ENCODE peak calls at places on chromosomes 1 and 21, in six cellular contexts. M, B, Y, X, N and W are unnamed samples.

GRCh38 chr1:65059930-65060538 is 88.0 kb upstream of the AK4 start:
- DNase-seq in B (no peak), Y (no peak), N (no peak), M (peak; percentile 31), X (no peak), W (no peak)

GRCh38 chr1:92446546-92446945 is 40.2 kb downstream of the GFI1 start:
- DNase-seq in Y (no peak), M (no peak), X (no peak), B (no peak), N (no peak), W (no peak)

GRCh38 chr1:9549955-9550546 is 10.8 kb downstream of the SLC25A33 start:
- DNase-seq in Y (no peak), M (no peak), X (no peak), N (no peak), B (no peak), W (no peak)

GRCh38 chr21:29896884-29897283 is 42.9 kb downstream of the GRIK1 start:
- DNase-seq in N (no peak), B (no peak), X (no peak), Y (no peak), M (no peak), W (no peak)

GRCh38 chr1:83822206-83822605 is 176.7 kb downstream of the TTLL7 start:
- DNase-seq in N (no peak), X (no peak), Y (no peak), M (no peak), B (no peak), W (no peak)

GRCh38 chr1:242870944-242871343 is 346.4 kb upstream of the PLD5 start:
- DNase-seq in X (no peak), Y (no peak), N (no peak), B (no peak), M (no peak), W (no peak)

GRCh38 chr1:10152709-10153284 is 57.6 kb upstream of the KIF1B start:
- DNase-seq in X (peak; percentile 66), B (no peak), Y (peak; percentile 54), M (peak; percentile 16), N (peak; percentile 23), W (peak; percentile 39)

GRCh38 chr1:194629011-194629410 is 1442.6 kb upstream of the B3GALT2 start:
- DNase-seq in B (no peak), Y (no peak), N (no peak), X (no peak), M (no peak), W (no peak)

GRCh38 chr21:38712076-38712475 is 93.7 kb upstream of the ETS2 start:
- DNase-seq in M (peak; percentile 31), N (peak; percentile 19), X (peak; percentile 56), Y (no peak), B (no peak), W (no peak)

GRCh38 chr1:39729030-39729429 is 9.7 kb upstream of the PPIE start:
- DNase-seq in Y (no peak), X (no peak), N (no peak), M (no peak), B (no peak), W (no peak)

GRCh38 chr1:118960567-118961136 is 27.5 kb downstream of the TBX15 start:
- DNase-seq in Y (peak; percentile 82), M (peak; percentile 7), B (no peak), N (no peak), X (peak; percentile 62), W (peak; percentile 98)

GRCh38 chr1:238960071-238960470 is 426.3 kb upstream of the CHRM3 start:
- DNase-seq in Y (no peak), B (no peak), X (no peak), M (no peak), N (no peak), W (no peak)

GRCh38 chr1:20530901-20531300 is 21.5 kb upstream of the FAM43B start:
- DNase-seq in N (no peak), M (no peak), B (no peak), Y (no peak), X (no peak), W (no peak)

GRCh38 chr1:41672173-41672572 is 187.7 kb upstream of the EDN2 start:
- DNase-seq in Y (no peak), X (no peak), B (no peak), N (no peak), M (peak; percentile 52), W (no peak)
- H3K4me1 ChIP-seq in Y (peaks cover 22% of the 10 kb centered on the region), X (no peaks in the 10 kb centered on the region), B (peaks cover 23% of the 10 kb centered on the region), N (peaks cover 18% of the 10 kb centered on the region), M (peaks cover 52% of the 10 kb centered on the region), W (peaks cover 9% of the 10 kb centered on the region)

DNA sequence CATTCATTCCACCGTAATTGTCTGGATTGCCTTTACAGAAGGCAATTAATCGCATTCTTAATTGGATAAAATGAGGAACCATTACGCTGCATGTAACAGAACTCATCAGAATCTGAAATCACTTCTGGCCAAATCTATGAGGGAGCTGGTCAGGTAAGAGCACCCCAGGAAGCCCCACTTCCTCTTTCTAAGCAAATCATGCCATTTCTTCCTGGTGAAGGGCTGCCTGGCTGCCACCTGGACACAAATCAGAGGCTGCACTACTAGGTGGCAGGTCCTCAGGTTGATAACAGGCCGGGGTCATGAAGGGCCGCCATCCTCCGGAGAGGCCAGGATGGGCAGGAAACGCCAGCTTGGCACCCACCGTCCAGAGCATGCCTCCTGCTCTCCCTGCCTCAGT is 73.7 kb downstream of the CAPZB start:
- DNase-seq in N (no peak), X (no peak), M (no peak), B (no peak), Y (no peak), W (no peak)
- H3K4me1 ChIP-seq in N (peaks cover 69% of the 10 kb centered on the region), X (no peaks in the 10 kb centered on the region), M (no peaks in the 10 kb centered on the region), B (peaks cover 81% of the 10 kb centered on the region), Y (peaks cover 43% of the 10 kb centered on the region), W (peaks cover 49% of the 10 kb centered on the region)

DNA sequence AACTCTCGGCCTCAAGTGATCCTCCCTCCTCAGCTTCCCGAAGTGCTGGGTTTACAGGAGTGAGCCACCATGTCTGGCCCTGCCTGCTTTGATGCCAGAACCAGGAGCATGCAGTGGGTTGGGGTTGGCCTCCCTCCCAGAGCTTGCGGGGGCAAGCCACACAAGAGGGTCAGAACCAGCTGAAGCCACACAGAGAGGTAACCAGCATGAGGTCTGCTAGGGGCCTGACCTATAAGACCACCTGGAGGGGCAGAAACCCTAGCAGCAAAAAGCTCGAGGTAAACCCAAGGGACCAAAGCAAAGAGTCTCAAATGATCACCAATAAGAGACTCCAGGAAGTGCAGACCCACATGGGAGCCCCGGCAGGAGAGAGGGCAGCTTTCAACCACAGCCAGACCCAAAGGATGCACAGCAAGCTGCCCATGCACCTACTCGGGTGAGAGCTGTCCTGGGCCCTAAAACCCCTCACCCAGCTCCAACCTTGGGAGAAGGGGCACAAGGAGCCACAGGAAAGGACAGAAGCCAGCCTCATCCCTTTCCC is 81.2 kb downstream of the TOMM20 start:
- DNase-seq in Y (no peak), X (no peak), N (no peak), M (no peak), B (no peak), W (no peak)
- H3K4me1 ChIP-seq in Y (peaks cover 41% of the 10 kb centered on the region), X (no peaks in the 10 kb centered on the region), N (peaks cover 38% of the 10 kb centered on the region), M (peaks cover 11% of the 10 kb centered on the region), B (peaks cover 58% of the 10 kb centered on the region), W (peaks cover 36% of the 10 kb centered on the region)

DNA sequence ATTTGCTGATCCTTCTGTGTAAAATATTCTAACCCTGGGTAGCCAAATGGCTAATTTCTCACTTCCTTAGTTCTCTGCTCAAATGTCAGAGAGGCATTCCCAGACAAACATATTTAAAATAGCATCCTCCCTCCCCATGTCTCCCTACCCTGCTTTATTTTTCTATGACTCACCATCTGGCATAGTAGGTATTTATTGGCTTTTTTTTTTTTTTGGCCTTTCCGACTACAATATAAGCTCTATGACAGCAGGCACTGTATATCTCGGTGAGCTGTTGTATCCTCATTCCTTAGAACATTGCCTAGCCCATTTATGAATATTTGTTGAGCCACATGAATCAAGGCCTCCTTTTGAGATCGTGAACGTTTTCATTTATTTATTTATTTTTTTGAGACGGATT is 1.5 kb upstream of the NEK7 start:
- DNase-seq in N (no peak), Y (no peak), M (peak; percentile 28), B (no peak), X (no peak), W (no peak)
- H3K4me1 ChIP-seq in N (peaks cover 40% of the 10 kb centered on the region), Y (peaks cover 38% of the 10 kb centered on the region), M (peaks cover 33% of the 10 kb centered on the region), B (peaks cover 62% of the 10 kb centered on the region), X (peaks cover 6% of the 10 kb centered on the region), W (peaks cover 46% of the 10 kb centered on the region)

DNA sequence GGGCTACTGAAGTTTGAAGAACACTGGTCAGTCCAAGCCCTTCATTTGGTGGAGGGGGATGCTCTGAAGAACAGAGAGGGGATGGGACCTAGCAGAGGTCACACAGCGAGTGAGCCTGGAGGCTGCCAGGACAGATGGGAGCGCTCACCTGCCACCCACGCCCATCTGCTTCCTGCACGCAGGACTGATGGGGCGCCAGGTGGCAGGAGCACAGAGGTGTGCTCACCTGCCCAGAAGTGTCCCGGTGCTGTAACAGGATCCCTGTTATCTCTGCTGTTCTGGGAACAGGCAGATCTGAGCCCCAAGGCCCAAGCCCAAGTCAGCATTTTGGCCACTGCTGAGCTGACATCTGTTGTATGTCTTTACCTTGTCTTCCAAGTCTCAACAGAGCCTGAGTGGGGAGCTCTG is 40.5 kb downstream of the EPHB2 start:
- DNase-seq in N (no peak), Y (no peak), B (no peak), M (no peak), X (peak; percentile 37), W (no peak)
- H3K4me1 ChIP-seq in N (peaks cover 9% of the 10 kb centered on the region), Y (peaks cover 25% of the 10 kb centered on the region), B (peaks cover 23% of the 10 kb centered on the region), M (peaks cover 46% of the 10 kb centered on the region), X (peaks cover 7% of the 10 kb centered on the region), W (no peaks in the 10 kb centered on the region)

GRCh38 chr1:235293322-235293942 is 34.5 kb downstream of the ARID4B start:
- DNase-seq in Y (no peak), M (no peak), B (no peak), X (no peak), N (no peak), W (no peak)

GRCh38 chr1:235298772-235299513 is 29.0 kb downstream of the ARID4B start:
- DNase-seq in N (no peak), X (no peak), Y (no peak), M (no peak), B (no peak), W (no peak)

GRCh38 chr1:235297579-235297978 is 30.4 kb downstream of the ARID4B start:
- DNase-seq in Y (no peak), N (no peak), B (no peak), M (no peak), X (no peak), W (no peak)

GRCh38 chr1:235296729-235297128 is 31.2 kb downstream of the ARID4B start:
- DNase-seq in Y (no peak), N (no peak), M (no peak), X (no peak), B (no peak), W (no peak)

DNA sequence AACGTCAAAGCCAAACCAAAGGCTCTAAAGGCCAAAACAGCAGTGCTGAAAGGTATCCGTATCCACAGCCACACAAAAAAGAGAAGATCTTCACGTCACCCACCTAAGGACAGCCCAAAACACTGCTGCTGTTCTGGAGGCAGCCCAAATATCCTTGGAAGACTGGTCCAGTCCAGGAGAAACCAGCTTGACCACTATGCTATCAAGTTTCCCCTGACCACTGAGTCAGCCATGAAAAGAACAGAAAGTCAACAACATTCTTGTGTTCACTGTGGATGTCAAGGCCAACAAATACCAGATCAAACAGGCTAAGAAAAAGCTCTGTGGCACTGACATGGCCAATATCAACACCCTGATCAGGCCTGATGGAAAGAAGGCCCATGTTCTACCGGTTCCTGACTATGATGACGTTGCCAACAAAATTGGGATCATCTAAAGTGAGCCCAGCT is 32.1 kb downstream of the ARID4B start:
- DNase-seq in Y (no peak), X (no peak), N (no peak), M (peak; percentile 15), B (no peak), W (no peak)
- H3K4me1 ChIP-seq in Y (peaks cover 47% of the 10 kb centered on the region), X (peaks cover 4% of the 10 kb centered on the region), N (peaks cover 22% of the 10 kb centered on the region), M (peaks cover 28% of the 10 kb centered on the region), B (peaks cover 44% of the 10 kb centered on the region), W (peaks cover 40% of the 10 kb centered on the region)